ENCODE peak calls at places on chromosomes 13 and 19, in eight cellular contexts. Y is nucleus accumbens, O is NCI-H510A treated with DMSO at 0.1 percent for 48 hours, Z is mucosa of descending colon, D is WTC11, N is hippocampal formation, W is ovary, F is HT1080. X is an unnamed sample.
A peak's percentile ranks its signal among the peaks of the same experiment; 100 is the strongest.

GRCh38 chr13:47829684-47830083 is 171.4 kb downstream of the SUCLA2 start:
- DNase-seq in Z (no peak), O (no peak), W (no peak), D (no peak), N (no peak), F (no peak), Y (no peak), X (no peak)

GRCh38 chr19:17762505-17763229 is 11.4 kb downstream of the FCHO1 start:
- DNase-seq in F (peak; percentile 64), W (no peak), N (no peak), Y (peak; percentile 61), O (no peak), D (peak; percentile 91), Z (no peak), X (peak; percentile 18)

GRCh38 chr13:28559636-28560259 is 64.8 kb upstream of the FLT1 start:
- DNase-seq in O (peak; percentile 38), N (no peak), W (no peak), D (no peak), Z (no peak), Y (no peak), F (no peak), X (no peak)

GRCh38 chr19:3743486-3743885 is 18.0 kb downstream of the APBA3 start:
- DNase-seq in W (no peak), Z (no peak), F (peak; percentile 39), D (no peak), O (no peak), Y (no peak), N (no peak), X (no peak)

GRCh38 chr19:54724644-54725043 is 402 bp downstream of the KIR3DL3 start:
- DNase-seq in Y (no peak), N (no peak), D (no peak), O (no peak), Z (no peak), F (no peak), W (no peak), X (no peak)

GRCh38 chr13:98220188-98220765 is 43.2 kb upstream of the RNF113B start:
- DNase-seq in F (no peak), O (no peak), Y (no peak), D (no peak), W (no peak), N (no peak), Z (no peak), X (no peak)

GRCh38 chr13:113907637-113908617 is 44.1 kb upstream of the GAS6 start:
- DNase-seq in Y (no peak), W (peak; percentile 17), O (peak; percentile 83), Z (no peak), N (no peak), F (peak; percentile 83), D (no peak), X (peak; percentile 52)

GRCh38 chr19:5801796-5802616 is 2.9 kb upstream of the NRTN start:
- DNase-seq in Y (no peak), F (no peak), W (no peak), D (peak; percentile 80), O (no peak), Z (no peak), N (no peak), X (no peak)

GRCh38 chr13:43786766-43787517 is at the start of gene ENOX1:
- DNase-seq in D (peak; percentile 63), O (no peak), Y (peak; percentile 88), N (peak; percentile 90), Z (peak; percentile 55), W (peak; percentile 88), F (peak; percentile 77), X (no peak)

GRCh38 chr13:59982631-59983382 is 180.9 kb downstream of the DIAPH3 start:
- DNase-seq in Y (no peak), F (peak; percentile 26), N (no peak), W (no peak), Z (no peak), D (no peak), O (no peak), X (no peak)

GRCh38 chr13:113584870-113585671 is 518 bp downstream of the TFDP1 start:
- DNase-seq in D (no peak), N (no peak), Y (no peak), O (no peak), F (peak; percentile 35), W (peak; percentile 44), Z (no peak), X (no peak)

GRCh38 chr13:73715114-73715909 is 418.9 kb downstream of the KLF12 start:
- DNase-seq in W (no peak), D (no peak), Y (no peak), F (no peak), Z (no peak), O (no peak), N (no peak), X (no peak)

GRCh38 chr13:53254495-53254894 is 225.9 kb downstream of the OLFM4 start:
- DNase-seq in N (no peak), W (no peak), D (no peak), Y (no peak), Z (no peak), O (no peak), F (no peak), X (no peak)

GRCh38 chr13:39102981-39103490 is 64.8 kb downstream of the NHLRC3 start:
- DNase-seq in Z (no peak), W (no peak), N (peak; percentile 71), D (no peak), Y (peak; percentile 38), O (no peak), F (peak; percentile 46), X (no peak)

GRCh38 chr13:73598021-73598712 is 536.0 kb downstream of the KLF12 start:
- DNase-seq in Y (no peak), Z (no peak), O (no peak), N (no peak), D (no peak), F (peak; percentile 85), W (no peak), X (no peak)

GRCh38 chr19:41626278-41626677 is 596 bp downstream of the CEACAM4 start:
- DNase-seq in O (no peak), Y (no peak), D (no peak), Z (no peak), F (no peak), N (no peak), W (no peak), X (no peak)

GRCh38 chr13:57629821-57630235 is 1.7 kb upstream of the PCDH17 start:
- DNase-seq in Y (peak; percentile 99), D (peak; percentile 98), N (peak; percentile 98), F (no peak), Z (peak; percentile 49), W (peak; percentile 70), O (peak; percentile 75), X (peak; percentile 91)

GRCh38 chr13:67184247-67184646 is 45.9 kb downstream of the PCDH9 start:
- DNase-seq in O (no peak), W (no peak), Z (no peak), F (peak; percentile 13), D (no peak), N (no peak), Y (no peak), X (no peak)

GRCh38 chr13:24747248-24748151 is 16.5 kb upstream of the RNF17 start:
- DNase-seq in N (no peak), D (peak; percentile 61), Z (no peak), W (no peak), Y (no peak), F (no peak), O (peak; percentile 36), X (no peak)

GRCh38 chr19:3644351-3645066 is 17.9 kb upstream of the CACTIN start:
- DNase-seq in W (no peak), Y (peak; percentile 97), O (no peak), D (no peak), N (peak; percentile 83), F (no peak), Z (no peak), X (no peak)

GRCh38 chr13:111947026-111947810 is 119.7 kb upstream of the SOX1 start:
- DNase-seq in Z (no peak), W (peak; percentile 7), F (no peak), D (no peak), Y (no peak), O (peak; percentile 90), N (no peak), X (no peak)

GRCh38 chr13:110726726-110727125 is 13.2 kb downstream of the ING1 start:
- DNase-seq in Z (no peak), D (no peak), W (no peak), N (no peak), Y (no peak), O (peak; percentile 84), F (no peak), X (no peak)

GRCh38 chr19:8387688-8388611 is 2.2 kb upstream of the RAB11B start:
- DNase-seq in Y (no peak), D (no peak), O (no peak), Z (peak; percentile 17), F (no peak), W (no peak), N (no peak), X (no peak)

GRCh38 chr19:2782357-2782935 is 627 bp downstream of the SGTA start:
- DNase-seq in Z (no peak), W (no peak), O (no peak), N (no peak), D (no peak), F (no peak), Y (no peak), X (no peak)

GRCh38 chr13:67223742-67224141 is 6.4 kb downstream of the PCDH9 start:
- DNase-seq in F (no peak), Z (no peak), D (no peak), W (no peak), N (no peak), Y (no peak), O (no peak), X (no peak)

GRCh38 chr13:40485611-40486517 is 180.6 kb downstream of the FOXO1 start:
- DNase-seq in O (no peak), F (no peak), W (no peak), Z (no peak), D (no peak), N (no peak), Y (no peak), X (no peak)

GRCh38 chr19:10404888-10405808 is 1.8 kb upstream of the CDC37 start:
- DNase-seq in W (no peak), Y (no peak), F (no peak), O (no peak), N (no peak), D (no peak), Z (no peak), X (no peak)

GRCh38 chr13:23289917-23290357 is 109.2 kb downstream of the SGCG start:
- DNase-seq in O (no peak), W (no peak), Z (no peak), Y (peak; percentile 4), N (no peak), F (peak; percentile 6), D (no peak), X (no peak)

GRCh38 chr13:50377726-50378270 is 362.6 kb downstream of the KCNRG start:
- DNase-seq in F (no peak), D (no peak), Z (no peak), Y (no peak), N (no peak), O (no peak), W (no peak), X (no peak)

GRCh38 chr19:2055871-2056809 is 5.1 kb upstream of the MKNK2 start:
- DNase-seq in N (no peak), F (peak; percentile 87), O (peak; percentile 7), Z (peak; percentile 74), Y (no peak), D (no peak), W (peak; percentile 80), X (no peak)

X was measured in astrocyte of the cerebellum.